ENCODE peak calls at places on chromosomes 7 and 10, in seven cellular contexts. N, Q, G, M, F, J and L are unnamed samples.

GRCh38 chr7:7639847-7640220 is 718 bp upstream of the UMAD1 start:
- DNase-seq in N (no peak), Q (peak; percentile 2), G (no peak), M (no peak), F (peak; percentile 37), J (no peak), L (peak; percentile 64)

GRCh38 chr7:88184848-88185304 is 35.0 kb downstream of the SRI start:
- DNase-seq in N (no peak), Q (peak; percentile 12), G (peak; percentile 10), M (no peak), F (no peak), J (no peak), L (peak; percentile 48)

GRCh38 chr7:106402898-106403297 is 118.1 kb upstream of the NAMPT start:
- DNase-seq in N (no peak), Q (no peak), G (no peak), M (no peak), F (no peak), J (no peak), L (no peak)

GRCh38 chr7:102220929-102221850 is 65.5 kb upstream of the SH2B2 start:
- DNase-seq in N (no peak), Q (peak; percentile 75), G (no peak), M (no peak), F (peak; percentile 56), J (no peak), L (no peak)

GRCh38 chr7:158880973-158881372 is 24.6 kb downstream of the DYNC2I1 start:
- DNase-seq in N (no peak), Q (no peak), G (no peak), M (no peak), F (no peak), J (no peak), L (no peak)

GRCh38 chr7:83486957-83487356 is 162.0 kb downstream of the SEMA3E start:
- DNase-seq in N (no peak), Q (peak; percentile 21), G (no peak), M (no peak), F (no peak), J (no peak), L (no peak)

GRCh38 chr10:118499186-118499585 is 96.3 kb downstream of the PRLHR start:
- DNase-seq in N (no peak), Q (no peak), G (no peak), M (no peak), F (no peak), J (no peak), L (no peak)

GRCh38 chr7:4015371-4015770 is 666.7 kb upstream of the FOXK1 start:
- DNase-seq in N (no peak), Q (no peak), G (no peak), M (no peak), F (no peak), J (no peak), L (no peak)

GRCh38 chr10:119807960-119808697 is 64.5 kb downstream of the MCMBP start:
- DNase-seq in N (no peak), Q (peak; percentile 93), G (no peak), M (no peak), F (peak; percentile 63), J (no peak), L (peak; percentile 70)

GRCh38 chr7:36633377-36633776 is 90.9 kb downstream of the AOAH start:
- DNase-seq in N (peak; percentile 81), Q (no peak), G (peak; percentile 95), M (no peak), F (no peak), J (peak; percentile 57), L (peak; percentile 55)

GRCh38 chr7:72447465-72448204 is 35.5 kb upstream of the CALN1 start:
- DNase-seq in N (no peak), Q (no peak), G (no peak), M (no peak), F (no peak), J (no peak), L (no peak)

GRCh38 chr10:19832624-19833507 is 16.6 kb downstream of the PLXDC2 start:
- DNase-seq in N (peak; percentile 46), Q (no peak), G (peak; percentile 68), M (peak; percentile 14), F (no peak), J (no peak), L (peak; percentile 53)

GRCh38 chr7:140451716-140452115 is 27.6 kb downstream of the MKRN1 start:
- DNase-seq in N (no peak), Q (no peak), G (peak; percentile 29), M (no peak), F (no peak), J (no peak), L (no peak)

GRCh38 chr10:47421057-47421952 is 37.2 kb upstream of the ZNF488 start:
- DNase-seq in N (no peak), Q (peak; percentile 91), G (no peak), M (no peak), F (peak; percentile 15), J (no peak), L (peak; percentile 97)

GRCh38 chr10:83961620-83962019 is 177.7 kb upstream of the GHITM start:
- DNase-seq in N (no peak), Q (no peak), G (peak; percentile 66), M (no peak), F (no peak), J (no peak), L (no peak)

GRCh38 chr10:44977287-44978212 is 1.1 kb downstream of the DEPP1 start:
- DNase-seq in N (no peak), Q (no peak), G (no peak), M (no peak), F (no peak), J (no peak), L (no peak)

GRCh38 chr7:35492451-35493175 is 202.3 kb downstream of the HERPUD2 start:
- DNase-seq in N (no peak), Q (no peak), G (no peak), M (no peak), F (no peak), J (no peak), L (no peak)

GRCh38 chr7:35494407-35494806 is 200.5 kb downstream of the HERPUD2 start:
- DNase-seq in N (no peak), Q (no peak), G (no peak), M (no peak), F (no peak), J (no peak), L (no peak)

GRCh38 chr7:35487402-35487801 is 207.5 kb downstream of the HERPUD2 start:
- DNase-seq in N (no peak), Q (no peak), G (no peak), M (no peak), F (no peak), J (no peak), L (no peak)

GRCh38 chr7:35487841-35488240 is 207.1 kb downstream of the HERPUD2 start:
- DNase-seq in N (no peak), Q (no peak), G (no peak), M (no peak), F (no peak), J (no peak), L (no peak)

DNA sequence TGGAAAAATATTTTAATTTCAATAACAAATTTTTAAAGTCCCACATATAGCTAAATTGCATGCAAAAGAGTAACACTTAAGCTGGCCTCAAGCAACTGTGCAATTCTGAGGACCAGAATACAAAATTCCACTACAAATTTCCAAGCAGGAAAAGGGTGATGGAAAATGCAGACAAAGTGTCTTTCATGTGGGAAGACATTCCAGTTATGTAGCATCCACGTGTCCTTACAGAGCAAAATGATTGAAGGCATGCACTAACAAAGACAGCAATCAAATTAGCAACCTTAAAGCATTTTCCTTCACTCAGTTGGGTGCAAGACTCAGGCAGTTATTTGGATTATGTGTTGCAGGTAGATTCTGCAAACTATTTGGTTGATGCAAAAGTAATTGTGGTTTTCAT is 203.7 kb downstream of the HERPUD2 start:
- DNase-seq in N (no peak), Q (no peak), G (no peak), M (no peak), F (no peak), J (no peak), L (no peak)
- H4K8ac ChIP-seq in N (no peak overlapping the region), Q (no peak overlapping the region), G (no peak overlapping the region), M (no peak overlapping the region), F (no peak overlapping the region), J (no peak overlapping the region), L (no peak overlapping the region)

GRCh38 chr7:157440346-157441022 is 103.7 kb downstream of the DNAJB6 start:
- DNase-seq in N (no peak), Q (no peak), G (no peak), M (no peak), F (no peak), J (no peak), L (no peak)
- H3K4me2 ChIP-seq in N (no peak overlapping the region), Q (no peak overlapping the region), G (no peak overlapping the region), M (no peak overlapping the region), F (no peak overlapping the region), J (no peak overlapping the region), L (no peak overlapping the region)

DNA sequence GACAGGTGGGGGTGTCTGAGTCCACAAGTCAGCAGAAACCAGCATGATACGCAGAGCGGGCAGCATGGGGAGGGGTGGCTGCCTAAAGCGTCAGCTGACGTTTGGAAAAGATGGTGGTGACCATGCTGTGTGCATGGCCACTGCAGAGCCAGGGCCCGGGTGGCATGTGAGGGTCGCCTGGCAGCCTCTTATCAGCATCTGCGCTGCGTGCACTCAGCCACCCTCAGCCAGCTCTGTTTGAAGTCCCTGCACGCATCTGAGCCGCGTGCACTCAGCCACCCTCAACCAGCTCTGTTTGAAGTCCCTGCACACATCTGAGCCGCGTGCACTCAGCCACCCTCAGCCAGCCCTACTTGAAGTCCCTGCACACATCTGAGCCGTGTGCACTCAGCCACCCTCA is 61.5 kb downstream of the WDR37 start:
- DNase-seq in N (no peak), Q (no peak), G (no peak), M (no peak), F (no peak), J (no peak), L (no peak)
- H4K8ac ChIP-seq in N (no peak overlapping the region), Q (no peak overlapping the region), G (no peak overlapping the region), M (no peak overlapping the region), F (no peak overlapping the region), J (no peak overlapping the region), L (no peak overlapping the region)

DNA sequence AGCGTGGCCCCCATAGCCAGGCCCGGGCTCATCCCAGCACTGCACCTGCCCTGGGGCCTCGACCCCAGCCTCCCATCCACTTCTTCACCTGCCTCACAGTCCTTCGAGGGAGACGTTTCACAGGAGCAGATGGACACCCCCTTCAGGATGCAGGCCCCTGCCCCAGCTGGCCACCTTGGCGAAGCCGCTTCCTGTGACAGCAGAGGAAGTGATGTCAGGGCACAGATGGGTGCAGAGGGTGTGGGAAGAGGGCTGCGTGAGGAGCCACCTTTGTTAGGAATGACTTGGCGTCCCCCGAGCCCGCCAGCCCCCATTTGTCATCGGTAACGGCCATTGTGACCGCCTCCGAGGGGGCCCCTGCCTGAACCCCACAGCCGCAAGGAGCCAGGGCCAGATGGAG is 47.4 kb upstream of the SLC29A3 start:
- DNase-seq in N (no peak), Q (peak; percentile 33), G (no peak), M (no peak), F (no peak), J (no peak), L (no peak)
- H3K4me2 ChIP-seq in N (no peak overlapping the region), Q (no peak overlapping the region), G (no peak overlapping the region), M (no peak overlapping the region), F (no peak overlapping the region), J (no peak overlapping the region), L (no peak overlapping the region)

DNA sequence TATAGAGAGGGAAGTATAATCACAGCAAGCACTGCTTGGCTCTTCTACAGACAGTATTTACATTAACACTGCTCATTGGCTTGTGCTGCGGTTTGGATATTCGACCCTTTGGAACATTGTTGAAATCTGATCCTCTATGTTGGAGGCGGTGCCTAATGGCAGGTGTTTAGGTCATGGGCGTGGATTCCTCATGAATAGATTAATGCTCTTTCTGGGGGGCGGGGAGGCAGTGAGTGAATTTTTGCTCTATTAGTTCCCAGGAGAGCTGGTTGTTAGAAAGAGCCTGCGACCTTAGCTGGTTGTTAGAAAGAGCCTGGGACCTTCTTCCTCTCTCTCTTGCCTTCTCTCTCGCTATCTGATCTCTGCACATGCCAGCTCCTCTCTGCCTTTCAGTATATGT is 77.3 kb upstream of the SVIL start:
- DNase-seq in N (peak; percentile 71), Q (peak; percentile 71), G (peak; percentile 74), M (no peak), F (no peak), J (no peak), L (peak; percentile 30)
- H4K8ac ChIP-seq in N (no peak overlapping the region), Q (no peak overlapping the region), G (no peak overlapping the region), M (no peak overlapping the region), F (peak overlapping the region; percentile 4), J (no peak overlapping the region), L (no peak overlapping the region)